ENCODE peak calls at places on chromosome 10, in seven cellular contexts. B, Z, Y, V, M, C and N are unnamed samples.

GRCh38 chr10:66550351-66550750 is 375.5 kb upstream of the LRRTM3 start:
- DNase-seq in B (no peak), Z (no peak), Y (no peak), V (no peak), M (no peak), C (no peak), N (no peak)

GRCh38 chr10:97549587-97550322 is 22.8 kb upstream of the ANKRD2 start:
- DNase-seq in B (peak; percentile 41), Z (peak; percentile 60), Y (no peak), V (no peak), M (no peak), C (no peak), N (no peak)

GRCh38 chr10:22693371-22693784 is 21.0 kb downstream of the PIP4K2A start:
- DNase-seq in B (no peak), Z (peak; percentile 20), Y (no peak), V (no peak), M (no peak), C (peak; percentile 77), N (no peak)

GRCh38 chr10:133527779-133528271 is 662 bp downstream of the CYP2E1 start:
- DNase-seq in B (no peak), Z (peak; percentile 5), Y (peak; percentile 34), V (no peak), M (peak; percentile 74), C (no peak), N (no peak)

GRCh38 chr10:133258066-133258817 is 18.4 kb downstream of the ADAM8 start:
- DNase-seq in B (no peak), Z (peak; percentile 47), Y (peak; percentile 68), V (no peak), M (peak; percentile 80), C (no peak), N (no peak)

GRCh38 chr10:107071301-107071700 is 93.2 kb downstream of the SORCS1 start:
- DNase-seq in B (no peak), Z (no peak), Y (no peak), V (no peak), M (no peak), C (no peak), N (no peak)

GRCh38 chr10:71381611-71382010 is 15.1 kb upstream of the CDH23 start:
- DNase-seq in B (no peak), Z (no peak), Y (no peak), V (no peak), M (no peak), C (no peak), N (no peak)

GRCh38 chr10:36494386-36494785 is 631.0 kb upstream of the ANKRD30A start:
- DNase-seq in B (no peak), Z (peak; percentile 99), Y (no peak), V (no peak), M (no peak), C (peak; percentile 45), N (peak; percentile 56)

GRCh38 chr10:110775022-110775379 is 96.7 kb upstream of the PDCD4 start:
- DNase-seq in B (no peak), Z (no peak), Y (no peak), V (no peak), M (no peak), C (no peak), N (no peak)

GRCh38 chr10:114684822-114685209 is 26.7 kb upstream of the ABLIM1 start:
- DNase-seq in B (no peak), Z (peak; percentile 78), Y (peak; percentile 32), V (no peak), M (peak; percentile 67), C (peak; percentile 72), N (peak; percentile 66)

GRCh38 chr10:45179716-45180115 is 135.7 kb downstream of the OR13A1 start:
- DNase-seq in B (no peak), Z (no peak), Y (no peak), V (no peak), M (no peak), C (no peak), N (no peak)

GRCh38 chr10:45183174-45183573 is 132.2 kb downstream of the OR13A1 start:
- DNase-seq in B (no peak), Z (no peak), Y (no peak), V (no peak), M (no peak), C (no peak), N (no peak)

GRCh38 chr10:45180946-45181439 is 134.4 kb downstream of the OR13A1 start:
- DNase-seq in B (no peak), Z (no peak), Y (no peak), V (no peak), M (no peak), C (no peak), N (no peak)

GRCh38 chr10:45180507-45180906 is 134.9 kb downstream of the OR13A1 start:
- DNase-seq in B (no peak), Z (no peak), Y (no peak), V (no peak), M (no peak), C (no peak), N (no peak)

GRCh38 chr10:45181483-45181882 is 133.9 kb downstream of the OR13A1 start:
- DNase-seq in B (no peak), Z (no peak), Y (no peak), V (no peak), M (no peak), C (peak; percentile 13), N (no peak)
- H3K4me3 ChIP-seq in B (no peak overlapping the region), Z (no peak overlapping the region), Y (no peak overlapping the region), V (no peak overlapping the region), M (no peak overlapping the region), C (no peak overlapping the region), N (no peak overlapping the region)

GRCh38 chr10:42958142-42958868 is 118.6 kb upstream of the RET start:
- DNase-seq in B (no peak), Z (no peak), Y (no peak), V (no peak), M (peak; percentile 34), C (no peak), N (no peak)

GRCh38 chr10:42961156-42961589 is 115.7 kb upstream of the RET start:
- DNase-seq in B (no peak), Z (no peak), Y (no peak), V (no peak), M (peak; percentile 10), C (no peak), N (no peak)

GRCh38 chr10:42961776-42962119 is 115.1 kb upstream of the RET start:
- DNase-seq in B (no peak), Z (no peak), Y (no peak), V (peak; percentile 6), M (peak; percentile 2), C (no peak), N (no peak)

GRCh38 chr10:42960491-42961155 is 116.2 kb upstream of the RET start:
- DNase-seq in B (no peak), Z (peak; percentile 45), Y (no peak), V (peak; percentile 3), M (peak; percentile 10), C (peak; percentile 71), N (no peak)

DNA sequence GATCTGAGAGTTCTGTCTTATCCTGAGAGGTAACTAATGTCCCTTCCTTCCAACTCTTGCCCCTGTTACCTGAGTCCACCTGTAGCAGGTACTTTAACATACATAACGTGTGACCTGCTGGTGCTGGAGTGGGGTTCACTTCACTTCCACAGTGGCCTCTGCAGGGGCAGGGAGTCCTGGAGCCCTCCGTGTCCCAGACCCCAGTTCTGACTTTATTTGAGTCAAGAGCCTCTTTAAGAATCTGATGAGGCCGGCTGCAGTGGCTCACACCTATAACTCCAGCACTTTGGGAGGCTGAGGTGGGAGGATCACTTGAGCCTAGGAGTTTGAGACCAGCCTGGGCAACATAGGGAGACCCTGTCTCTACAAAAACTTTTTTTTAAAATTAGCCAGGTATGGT is 117.0 kb upstream of the RET start:
- DNase-seq in B (no peak), Z (no peak), Y (no peak), V (peak; percentile 3), M (peak; percentile 1), C (no peak), N (no peak)
- TF ChIP-seq CTCF in B (no peak), Z (no peak), Y (no peak), V (no peak), M (no peak), C (no peak), N (no peak)

GRCh38 chr10:86342111-86342863 is 24.3 kb downstream of the GRID1 start:
- DNase-seq in B (no peak), Z (no peak), Y (no peak), V (no peak), M (no peak), C (no peak), N (no peak)

GRCh38 chr10:86339226-86339865 is 27.2 kb downstream of the GRID1 start:
- DNase-seq in B (no peak), Z (no peak), Y (no peak), V (no peak), M (no peak), C (no peak), N (no peak)

GRCh38 chr10:86340176-86340990 is 26.2 kb downstream of the GRID1 start:
- DNase-seq in B (no peak), Z (no peak), Y (no peak), V (no peak), M (no peak), C (no peak), N (no peak)

GRCh38 chr10:86340991-86341260 is 25.7 kb downstream of the GRID1 start:
- DNase-seq in B (no peak), Z (no peak), Y (no peak), V (no peak), M (no peak), C (no peak), N (no peak)

DNA sequence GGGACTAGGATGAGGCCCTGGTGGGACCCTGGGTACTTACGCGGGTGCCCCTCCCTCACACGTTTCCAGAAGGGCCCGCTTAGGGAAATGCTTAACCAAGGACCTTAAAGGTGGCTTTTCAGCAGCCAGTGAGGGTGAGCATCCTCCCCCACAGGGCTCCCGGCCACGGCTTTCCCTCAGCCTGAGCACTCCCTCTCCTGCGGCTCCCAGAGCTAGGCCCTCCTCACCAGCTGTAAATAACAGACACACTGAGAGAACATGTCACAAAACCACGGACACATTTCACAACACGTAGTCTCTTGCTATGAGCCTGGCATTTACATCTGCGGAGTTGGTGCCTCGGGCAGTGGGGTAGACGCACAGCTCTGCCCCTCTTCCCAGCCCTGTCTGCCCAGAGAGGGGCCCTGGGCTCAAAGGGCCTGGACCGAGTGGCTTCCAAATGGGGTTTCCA is 25.2 kb downstream of the GRID1 start:
- DNase-seq in B (no peak), Z (no peak), Y (no peak), V (no peak), M (no peak), C (no peak), N (peak; percentile 10)
- H3K36me3 ChIP-seq in B (no peaks in the 10 kb centered on the region), Z (no peaks in the 10 kb centered on the region), Y (no peaks in the 10 kb centered on the region), V (no peaks in the 10 kb centered on the region), M (no peaks in the 10 kb centered on the region), C (no peaks in the 10 kb centered on the region), N (no peaks in the 10 kb centered on the region)

GRCh38 chr10:11330383-11331020 is 280.9 kb downstream of the USP6NL start:
- DNase-seq in B (no peak), Z (no peak), Y (no peak), V (no peak), M (no peak), C (peak; percentile 44), N (peak; percentile 21)

GRCh38 chr10:11328264-11329054 is 283.0 kb downstream of the USP6NL start:
- DNase-seq in B (no peak), Z (peak; percentile 15), Y (no peak), V (no peak), M (no peak), C (no peak), N (no peak)

GRCh38 chr10:11331178-11331577 is 280.3 kb downstream of the USP6NL start:
- DNase-seq in B (no peak), Z (no peak), Y (no peak), V (no peak), M (no peak), C (no peak), N (no peak)

GRCh38 chr10:11326919-11327318 is 284.5 kb downstream of the USP6NL start:
- DNase-seq in B (no peak), Z (no peak), Y (no peak), V (no peak), M (no peak), C (no peak), N (no peak)

GRCh38 chr10:11329055-11329673 is 282.3 kb downstream of the USP6NL start:
- DNase-seq in B (no peak), Z (no peak), Y (no peak), V (no peak), M (no peak), C (no peak), N (no peak)
- H3K4me3 ChIP-seq in B (no peak overlapping the region), Z (no peak overlapping the region), Y (no peak overlapping the region), V (no peak overlapping the region), M (no peak overlapping the region), C (no peak overlapping the region), N (no peak overlapping the region)